ENCODE peak calls at places on chromosomes 4 and X, in nine cellular contexts. E, X, V, F, Q, D, C, H and J are unnamed samples. For H3K4me1 and H3K36me3, the result is how much of the 10 kb centered on the place peaks cover.

GRCh38 chr4:2252530-2252924 is 9.4 kb downstream of the MXD4 start:
- DNase-seq in D (peak), F (no peak), V (peak), H (no peak), X (no peak), C (no peak), E (no peak), Q (no peak), J (no peak)

GRCh38 chrX:17917945-17918577 is 57.0 kb upstream of the RAI2 start:
- DNase-seq in E (no peak), Q (no peak), F (no peak), H (no peak), X (no peak), V (no peak), D (no peak), C (no peak), J (no peak)

GRCh38 chr4:75723117-75723801 is 1.1 kb upstream of the USO1 start:
- DNase-seq in F (no peak), C (no peak), X (no peak), Q (no peak), V (no peak), D (no peak), H (no peak), E (no peak), J (no peak)

GRCh38 chr4:139403457-139403856 is 50.5 kb upstream of the RAB33B start:
- DNase-seq in V (no peak), F (no peak), X (no peak), H (no peak), D (no peak), E (no peak), Q (no peak), C (peak), J (no peak)

GRCh38 chrX:120697053-120697452 is 67.2 kb upstream of the C1GALT1C1 start:
- DNase-seq in X (no peak), H (no peak), F (no peak), Q (no peak), V (no peak), D (no peak), E (no peak), C (no peak), J (no peak)

GRCh38 chr4:153222790-153223417 is 18.7 kb downstream of the TRIM2 start:
- DNase-seq in F (peak), C (peak), X (no peak), D (peak), H (peak), V (peak), Q (peak), E (no peak), J (peak)

GRCh38 chrX:49176421-49177326 is 5.0 kb downstream of the PLP2 start:
- DNase-seq in V (peak), H (no peak), F (no peak), D (no peak), X (no peak), E (no peak), C (no peak), Q (peak), J (no peak)

GRCh38 chr4:7771056-7771455 is 168.6 kb downstream of the AFAP1 start:
- DNase-seq in C (no peak), D (no peak), H (no peak), Q (no peak), X (no peak), E (no peak), F (peak), V (no peak), J (no peak)

GRCh38 chr4:70818173-70818856 is 21.4 kb downstream of the GRSF1 start:
- DNase-seq in D (no peak), F (no peak), V (no peak), Q (no peak), X (no peak), C (no peak), E (no peak), H (no peak), J (no peak)
- H3K4me1 ChIP-seq in D (under half), F (under half), V (under half), Q (under half), X (under half), C (under half), E (under half), H (under half), J (under half)

GRCh38 chr4:149095798-149096197 is 653.6 kb upstream of the NR3C2 start:
- DNase-seq in H (no peak), V (no peak), F (no peak), E (no peak), C (no peak), Q (no peak), X (no peak), D (no peak), J (no peak)
- H3K4me3 ChIP-seq in H (no peak), V (no peak), F (no peak), E (no peak), C (no peak), Q (no peak), X (no peak), D (no peak), J (no peak)

GRCh38 chr4:173274744-173275143 is 59.4 kb downstream of the HMGB2 start:
- DNase-seq in F (no peak), X (no peak), D (no peak), C (no peak), Q (no peak), E (no peak), H (no peak), V (no peak), J (no peak)

GRCh38 chr4:173273956-173274355 is 60.2 kb downstream of the HMGB2 start:
- DNase-seq in E (no peak), V (no peak), H (no peak), Q (no peak), C (no peak), X (no peak), D (no peak), F (no peak), J (no peak)

GRCh38 chr4:173275150-173275549 is 59.0 kb downstream of the HMGB2 start:
- DNase-seq in D (no peak), V (no peak), X (no peak), C (no peak), Q (no peak), E (no peak), F (no peak), H (no peak), J (no peak)

GRCh38 chr4:173272314-173272713 is 61.8 kb downstream of the HMGB2 start:
- DNase-seq in D (no peak), X (no peak), Q (no peak), E (no peak), V (no peak), C (no peak), F (no peak), H (no peak), J (no peak)

GRCh38 chr4:173272987-173273386 is 61.2 kb downstream of the HMGB2 start:
- DNase-seq in C (no peak), H (no peak), D (no peak), Q (no peak), V (no peak), F (no peak), X (no peak), E (no peak), J (no peak)
- H3K36me3 ChIP-seq in C (under half), H (under half), D (under half), Q (under half), V (under half), F (under half), X (under half), E (under half), J (under half)

GRCh38 chr4:168842186-168842585 is 167.9 kb downstream of the CBR4 start:
- DNase-seq in V (no peak), E (no peak), C (no peak), H (no peak), D (no peak), F (no peak), X (no peak), Q (no peak), J (no peak)
- H3K4me1 ChIP-seq in V (under half), E (half or more), C (under half), H (half or more), D (half or more), F (under half), X (under half), Q (under half), J (under half)

DNA sequence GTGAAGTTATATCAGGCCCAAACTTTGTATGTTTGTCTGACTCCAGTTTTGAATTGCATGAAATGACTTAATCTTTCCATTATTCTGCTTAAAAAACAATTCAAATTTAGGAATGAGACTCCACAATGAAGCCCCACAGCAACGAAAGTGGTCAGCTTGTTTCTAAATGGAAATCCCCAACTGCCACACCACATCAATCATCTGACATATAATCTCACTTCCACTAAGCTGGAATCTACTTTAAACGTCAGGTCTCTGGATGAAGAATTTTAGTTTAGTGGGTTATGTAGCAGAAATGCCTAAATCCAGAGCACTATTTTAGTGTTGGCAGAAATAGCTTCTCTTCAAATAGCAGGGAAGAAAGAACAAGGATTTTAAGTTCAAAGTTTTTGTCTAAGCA is 1.8 kb upstream of the BMP2K start:
- DNase-seq in Q (no peak), C (no peak), X (no peak), H (no peak), E (no peak), D (no peak), F (no peak), V (no peak), J (no peak)
- H3K4me3 ChIP-seq in Q (no peak), C (no peak), X (no peak), H (no peak), E (no peak), D (peak), F (no peak), V (no peak), J (no peak)

GRCh38 chr4:147723316-147723715 is 8.6 kb upstream of the ARHGAP10 start:
- DNase-seq in X (no peak), Q (no peak), D (no peak), F (peak), H (no peak), E (no peak), C (no peak), V (peak), J (no peak)
- H3K36me3 ChIP-seq in X (under half), Q (under half), D (under half), F (under half), H (under half), E (under half), C (under half), V (under half), J (under half)